ENCODE peak calls at places on chromosomes 7 and 10, in eight cellular contexts. Y is HepG2, U is upper lobe of left lung, F is HCT116, H is GM23338, L is GM12878, V is Panc1, B is K562. E is an unnamed sample.

GRCh38 chr10:45058580-45058979 is 57.9 kb downstream of the ZNF22 start:
- ATAC-seq in Y (no peak), U (no peak), F (no peak), H (no peak), L (no peak), V (no peak), B (no peak), E (no peak)

GRCh38 chr7:68176974-68177373 is 1180.3 kb downstream of the TYW1 start:
- ATAC-seq in Y (peak), U (no peak), F (no peak), H (no peak), L (peak), V (peak), B (peak), E (no peak)

GRCh38 chr7:81183326-81183725 is 264.5 kb upstream of the SEMA3C start:
- ATAC-seq in Y (no peak), U (no peak), F (no peak), H (no peak), L (no peak), V (no peak), B (no peak), E (no peak)

GRCh38 chr10:112959207-112959838 is 9.3 kb downstream of the TCF7L2 start:
- ATAC-seq in Y (no peak), U (no peak), F (peak), H (no peak), L (no peak), V (peak), B (no peak), E (no peak)

GRCh38 chr10:45580781-45581496 is 91.6 kb downstream of the ZFAND4 start:
- ATAC-seq in Y (no peak), U (no peak), F (no peak), H (peak), L (peak), V (peak), B (peak), E (no peak)

GRCh38 chr7:116576350-116577319 is 51.8 kb downstream of the CAV1 start:
- ATAC-seq in Y (no peak), U (peak), F (peak), H (no peak), L (peak), V (peak), B (peak), E (peak)

GRCh38 chr7:141462958-141463357 is 88.3 kb upstream of the AGK start:
- ATAC-seq in Y (no peak), U (no peak), F (no peak), H (no peak), L (no peak), V (no peak), B (no peak), E (no peak)

GRCh38 chr7:87369216-87369615 is 23.8 kb downstream of the CROT start:
- ATAC-seq in Y (no peak), U (no peak), F (no peak), H (no peak), L (peak), V (no peak), B (no peak), E (no peak)

GRCh38 chr10:15814565-15814964 is 45.7 kb downstream of the MINDY3 start:
- ATAC-seq in Y (no peak), U (no peak), F (no peak), H (no peak), L (peak), V (no peak), B (no peak), E (no peak)

GRCh38 chr7:75869776-75870379 is 9.0 kb upstream of the RHBDD2 start:
- ATAC-seq in Y (no peak), U (no peak), F (no peak), H (no peak), L (no peak), V (no peak), B (no peak), E (no peak)

GRCh38 chr10:59234814-59235429 is 58.5 kb downstream of the PHYHIPL start:
- ATAC-seq in Y (no peak), U (no peak), F (peak), H (no peak), L (peak), V (no peak), B (no peak), E (no peak)

GRCh38 chr7:70614237-70614984 is 517.5 kb upstream of the GALNT17 start:
- ATAC-seq in Y (no peak), U (peak), F (no peak), H (peak), L (peak), V (no peak), B (no peak), E (peak)

GRCh38 chr7:150950496-150951180 is 27.5 kb downstream of the KCNH2 start:
- ATAC-seq in Y (no peak), U (no peak), F (no peak), H (no peak), L (no peak), V (no peak), B (no peak), E (no peak)

GRCh38 chr10:11713186-11713743 is 28.9 kb upstream of the ECHDC3 start:
- ATAC-seq in Y (no peak), U (no peak), F (no peak), H (no peak), L (peak), V (no peak), B (peak), E (no peak)

GRCh38 chr7:36742911-36743775 is 18.8 kb upstream of the AOAH start:
- ATAC-seq in Y (no peak), U (no peak), F (no peak), H (no peak), L (peak), V (no peak), B (no peak), E (peak)

GRCh38 chr7:149252378-149252777 is 9.6 kb upstream of the ZNF783 start:
- ATAC-seq in Y (no peak), U (no peak), F (no peak), H (no peak), L (no peak), V (no peak), B (no peak), E (no peak)

GRCh38 chr7:140375808-140376730 is 22.3 kb downstream of the SLC37A3 start:
- ATAC-seq in Y (no peak), U (no peak), F (no peak), H (no peak), L (no peak), V (peak), B (peak), E (no peak)

GRCh38 chr7:23043441-23043840 is 29.5 kb upstream of the HYCC1 start:
- ATAC-seq in Y (no peak), U (no peak), F (no peak), H (no peak), L (peak), V (no peak), B (peak), E (no peak)

GRCh38 chr10:58475322-58476277 is 37.1 kb upstream of the BICC1 start:
- ATAC-seq in Y (no peak), U (no peak), F (no peak), H (no peak), L (no peak), V (no peak), B (no peak), E (peak)

GRCh38 chr10:71494980-71495381 is 98.3 kb downstream of the CDH23 start:
- ATAC-seq in Y (no peak), U (no peak), F (no peak), H (no peak), L (peak), V (no peak), B (no peak), E (no peak)

GRCh38 chr7:48760528-48761265 is 163.7 kb upstream of the CDC14C start:
- ATAC-seq in Y (no peak), U (no peak), F (no peak), H (no peak), L (no peak), V (no peak), B (no peak), E (no peak)

GRCh38 chr7:114799522-114800133 is 122.3 kb upstream of the MDFIC start:
- ATAC-seq in Y (no peak), U (no peak), F (no peak), H (no peak), L (peak), V (no peak), B (no peak), E (no peak)

GRCh38 chr7:111196655-111197054 is 105.7 kb downstream of the LRRN3 start:
- ATAC-seq in Y (no peak), U (no peak), F (no peak), H (no peak), L (no peak), V (no peak), B (no peak), E (no peak)

GRCh38 chr10:87559392-87559791 is 54.7 kb downstream of the MINPP1 start:
- ATAC-seq in Y (no peak), U (no peak), F (no peak), H (peak), L (no peak), V (no peak), B (no peak), E (no peak)

GRCh38 chr10:118563373-118563890 is 32.0 kb downstream of the PRLHR start:
- ATAC-seq in Y (no peak), U (no peak), F (no peak), H (no peak), L (no peak), V (no peak), B (no peak), E (no peak)

GRCh38 chr7:148967032-148967372 is 61.3 kb downstream of the PDIA4 start:
- ATAC-seq in Y (peak), U (no peak), F (no peak), H (peak), L (peak), V (no peak), B (peak), E (no peak)

GRCh38 chr10:7107287-7107686 is 303.5 kb downstream of the SFMBT2 start:
- ATAC-seq in Y (no peak), U (no peak), F (no peak), H (no peak), L (no peak), V (no peak), B (no peak), E (no peak)

GRCh38 chr7:20351901-20352300 is 21.2 kb downstream of the ITGB8 start:
- ATAC-seq in Y (no peak), U (no peak), F (peak), H (no peak), L (no peak), V (peak), B (no peak), E (no peak)

GRCh38 chr7:135650831-135651573 is 11.3 kb upstream of the STMP1 start:
- ATAC-seq in Y (peak), U (peak), F (peak), H (peak), L (no peak), V (peak), B (peak), E (peak)

GRCh38 chr7:139855498-139856270 is 26.6 kb downstream of the TBXAS1 start:
- ATAC-seq in Y (no peak), U (peak), F (no peak), H (no peak), L (peak), V (no peak), B (peak), E (peak)

GRCh38 chr10:31090894-31091607 is 59.4 kb upstream of the ZNF438 start:
- ATAC-seq in Y (no peak), U (no peak), F (no peak), H (no peak), L (peak), V (no peak), B (no peak), E (no peak)

GRCh38 chr7:38368191-38368605 is 94.8 kb upstream of the TARP start:
- ATAC-seq in Y (peak), U (peak), F (peak), H (peak), L (peak), V (peak), B (peak), E (peak)

GRCh38 chr7:2632717-2633537 is 1.1 kb downstream of the TTYH3 start:
- ATAC-seq in Y (peak), U (peak), F (peak), H (peak), L (peak), V (peak), B (no peak), E (no peak)

GRCh38 chr10:1094112-1095057 is 38.2 kb downstream of the WDR37 start:
- ATAC-seq in Y (no peak), U (no peak), F (no peak), H (no peak), L (peak), V (no peak), B (no peak), E (no peak)

GRCh38 chr7:4882742-4883351 is 669 bp downstream of the RADIL start:
- ATAC-seq in Y (peak), U (no peak), F (no peak), H (peak), L (no peak), V (no peak), B (peak), E (no peak)

GRCh38 chr10:18140957-18141888 is 999 bp downstream of the CACNB2 start:
- ATAC-seq in Y (no peak), U (peak), F (peak), H (peak), L (no peak), V (no peak), B (no peak), E (no peak)

GRCh38 chr7:12490941-12491340 is 79.6 kb upstream of the SCIN start:
- ATAC-seq in Y (no peak), U (no peak), F (no peak), H (no peak), L (no peak), V (no peak), B (no peak), E (no peak)
- TF ChIP-seq POLR2AphosphoS5 in Y (no peak), U (no peak), F (no peak), H (no peak), L (no peak), V (no peak), B (no peak), E (no peak)

DNA sequence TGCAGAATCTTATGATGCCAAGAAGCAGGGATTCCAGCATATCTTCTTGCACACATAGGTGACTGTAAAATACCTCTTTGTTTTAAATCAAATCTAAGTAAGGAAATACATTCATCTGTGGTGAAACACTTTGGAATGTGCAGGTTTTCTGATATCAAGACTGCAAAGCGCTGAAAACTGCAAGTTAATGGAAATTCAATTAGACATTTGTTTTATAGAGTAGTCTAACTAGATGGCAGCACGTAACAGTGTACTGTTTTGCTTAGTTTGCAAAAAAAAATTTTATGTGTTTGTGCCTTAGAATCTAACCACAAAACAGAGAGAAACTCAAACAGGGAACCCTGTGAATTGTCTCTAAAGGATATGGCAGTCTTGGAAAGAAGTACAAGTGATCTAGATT is 259.2 kb downstream of the HDAC9 start:
- ATAC-seq in Y (no peak), U (no peak), F (no peak), H (no peak), L (no peak), V (no peak), B (no peak), E (no peak)
- TF ChIP-seq POLR2AphosphoS5 in Y (no peak), U (no peak), F (no peak), H (no peak), L (no peak), V (no peak), B (no peak), E (no peak)

GRCh38 chr10:91587710-91588638 is 44.9 kb downstream of the PPP1R3C start:
- ATAC-seq in Y (no peak), U (no peak), F (peak), H (no peak), L (no peak), V (no peak), B (peak), E (peak)

GRCh38 chr10:91579351-91579985 is 53.4 kb downstream of the PPP1R3C start:
- ATAC-seq in Y (no peak), U (no peak), F (no peak), H (no peak), L (no peak), V (no peak), B (no peak), E (no peak)

GRCh38 chr10:91582063-91582673 is 50.7 kb downstream of the PPP1R3C start:
- ATAC-seq in Y (no peak), U (no peak), F (no peak), H (no peak), L (no peak), V (no peak), B (no peak), E (peak)
- TF ChIP-seq POLR2AphosphoS5 in Y (no peak), U (no peak), F (no peak), H (no peak), L (no peak), V (no peak), B (no peak), E (no peak)

GRCh38 chr7:74092321-74092963 is 8.8 kb downstream of the LIMK1 start:
- ATAC-seq in Y (no peak), U (no peak), F (no peak), H (peak), L (peak), V (peak), B (no peak), E (peak)

GRCh38 chr7:74092964-74093339 is 9.3 kb downstream of the LIMK1 start:
- ATAC-seq in Y (no peak), U (peak), F (no peak), H (no peak), L (peak), V (peak), B (no peak), E (peak)

GRCh38 chr7:74093671-74094223 is 10.1 kb downstream of the LIMK1 start:
- ATAC-seq in Y (no peak), U (peak), F (peak), H (peak), L (peak), V (peak), B (peak), E (peak)

GRCh38 chr7:74097937-74098614 is 14.5 kb downstream of the LIMK1 start:
- ATAC-seq in Y (no peak), U (no peak), F (no peak), H (no peak), L (no peak), V (peak), B (no peak), E (peak)

GRCh38 chr7:74094224-74095095 is 10.9 kb downstream of the LIMK1 start:
- ATAC-seq in Y (no peak), U (peak), F (peak), H (peak), L (peak), V (peak), B (peak), E (peak)
- TF ChIP-seq POLR2AphosphoS5 in Y (no peak), U (no peak), F (peak), H (peak), L (peak), V (no peak), B (no peak), E (no peak)

GRCh38 chr7:146319625-146320024 is 203.0 kb downstream of the CNTNAP2 start:
- ATAC-seq in Y (no peak), U (no peak), F (no peak), H (no peak), L (no peak), V (no peak), B (no peak), E (no peak)
- TF ChIP-seq POLR2AphosphoS5 in Y (no peak), U (no peak), F (no peak), H (no peak), L (no peak), V (no peak), B (no peak), E (no peak)

GRCh38 chr7:13851756-13852155 is 137.7 kb downstream of the ETV1 start:
- ATAC-seq in Y (no peak), U (no peak), F (no peak), H (peak), L (no peak), V (no peak), B (no peak), E (no peak)
- TF ChIP-seq POLR2AphosphoS5 in Y (no peak), U (no peak), F (no peak), H (no peak), L (no peak), V (no peak), B (no peak), E (no peak)

GRCh38 chr10:103676058-103676785 is 179.2 kb downstream of the SH3PXD2A start:
- ATAC-seq in Y (peak), U (peak), F (peak), H (peak), L (no peak), V (no peak), B (peak), E (peak)
- TF ChIP-seq POLR2AphosphoS5 in Y (no peak), U (peak), F (no peak), H (no peak), L (no peak), V (no peak), B (no peak), E (peak)

GRCh38 chr7:51521649-51522048 is 205.0 kb upstream of the COBL start:
- ATAC-seq in Y (no peak), U (no peak), F (no peak), H (no peak), L (no peak), V (no peak), B (no peak), E (no peak)
- TF ChIP-seq POLR2AphosphoS5 in Y (no peak), U (no peak), F (no peak), H (no peak), L (no peak), V (no peak), B (no peak), E (no peak)

GRCh38 chr10:77678146-77678545 is 40.5 kb upstream of the KCNMA1 start:
- ATAC-seq in Y (no peak), U (no peak), F (no peak), H (no peak), L (no peak), V (no peak), B (no peak), E (no peak)
- TF ChIP-seq POLR2AphosphoS5 in Y (no peak), U (no peak), F (no peak), H (no peak), L (no peak), V (no peak), B (no peak), E (no peak)

GRCh38 chr10:68992721-68993440 is 4.3 kb downstream of the KIFBP start:
- ATAC-seq in Y (no peak), U (no peak), F (no peak), H (no peak), L (no peak), V (no peak), B (no peak), E (peak)

GRCh38 chr10:68987611-68988010 is 992 bp upstream of the KIFBP start:
- ATAC-seq in Y (no peak), U (no peak), F (no peak), H (no peak), L (no peak), V (no peak), B (no peak), E (no peak)

GRCh38 chr10:68989317-68989990 is 851 bp downstream of the KIFBP start:
- ATAC-seq in Y (peak), U (peak), F (no peak), H (peak), L (no peak), V (no peak), B (peak), E (no peak)

DNA sequence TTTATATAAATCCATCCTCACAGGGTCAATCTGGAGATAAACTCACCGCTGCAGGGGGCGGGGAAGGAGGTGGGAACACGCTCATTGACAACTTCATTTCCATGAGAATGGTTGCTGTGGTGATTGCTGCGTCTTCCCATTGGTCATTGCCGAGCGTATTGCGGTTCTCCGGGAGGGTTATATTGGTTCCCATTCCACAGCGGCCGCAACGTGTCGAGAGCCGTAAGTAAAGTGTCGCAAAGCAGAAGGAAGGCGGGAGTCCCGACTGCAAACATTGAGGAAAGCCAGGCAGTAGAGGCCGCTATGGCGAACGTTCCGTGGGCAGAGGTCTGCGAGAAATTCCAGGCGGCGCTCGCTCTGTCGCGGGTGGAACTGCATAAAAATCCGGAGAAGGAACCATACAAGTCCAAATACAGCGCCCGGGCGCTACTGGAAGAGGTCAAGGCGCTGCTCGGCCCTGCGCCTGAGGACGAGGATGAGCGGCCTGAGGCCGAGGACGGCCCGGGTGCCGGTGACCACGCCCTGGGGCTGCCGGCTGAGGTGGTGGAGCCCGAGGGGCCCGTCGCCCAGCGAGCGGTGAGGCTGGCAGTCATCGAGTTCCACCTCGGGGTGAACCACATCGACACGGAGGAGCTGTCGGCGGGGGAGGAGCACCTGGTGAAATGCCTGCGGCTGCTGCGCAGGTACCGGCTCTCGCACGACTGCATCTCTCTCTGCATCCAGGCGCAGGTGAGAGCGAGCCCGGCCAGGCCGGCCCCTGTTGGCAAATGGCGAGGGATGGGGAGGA is at the start of gene KIFBP:
- ATAC-seq in Y (peak), U (peak), F (peak), H (peak), L (peak), V (peak), B (peak), E (peak)
- TF ChIP-seq POLR2AphosphoS5 in Y (peak), U (peak), F (peak), H (peak), L (peak), V (peak), B (peak), E (peak)

E was measured in gastroesophageal sphincter.